ENCODE peak calls at places on chromosomes 13 and 19, in five cellular contexts. Y is activated naive CD8-positive, alpha-beta T cell treated with anti-CD3 and anti-CD28 coated beads for 36 hours; E is stimulated activated CD4-positive, alpha-beta T cell treated with anti-CD3 and anti-CD28 coated beads, TNF-alpha, amount 100 ng/mL, for 24 hours; O is H4; U is RWPE2. Z is an unnamed sample.

GRCh38 chr13:46392967-46393366 is 5.9 kb upstream of the RUBCNL start:
- DNase-seq in Y (no peak), E (no peak), O (no peak), U (no peak), Z (no peak)

GRCh38 chr19:4844348-4845179 is 13.1 kb upstream of the TICAM1 start:
- DNase-seq in Y (no peak), E (no peak), O (no peak), U (no peak), Z (no peak)

GRCh38 chr19:44951179-44952159 is 3.7 kb upstream of the CLPTM1 start:
- DNase-seq in Y (peak; percentile 36), E (peak; percentile 50), O (peak; percentile 48), U (no peak), Z (peak; percentile 17)

GRCh38 chr13:100209857-100210580 is 121.1 kb downstream of the PCCA start:
- DNase-seq in Y (no peak), E (no peak), O (no peak), U (no peak), Z (no peak)

GRCh38 chr13:60163525-60164471 is at the start of gene DIAPH3:
- DNase-seq in Y (peak; percentile 96), E (peak; percentile 90), O (peak; percentile 88), U (peak; percentile 93), Z (peak; percentile 92)

GRCh38 chr19:19636573-19636972 is 6.9 kb downstream of the GMIP start:
- DNase-seq in Y (no peak), E (no peak), O (no peak), U (no peak), Z (no peak)

GRCh38 chr13:51681037-51681678 is 96.9 kb downstream of the WDFY2 start:
- DNase-seq in Y (no peak), E (no peak), O (peak; percentile 43), U (no peak), Z (no peak)

GRCh38 chr13:98743377-98743776 is 9.1 kb downstream of the SLC15A1 start:
- DNase-seq in Y (no peak), E (no peak), O (no peak), U (no peak), Z (no peak)

GRCh38 chr13:50509771-50510441 is 333.6 kb downstream of the DLEU7 start:
- DNase-seq in Y (no peak), E (no peak), O (no peak), U (no peak), Z (no peak)